ENCODE peak calls at places on chromosomes 12 and 14, in eight cellular contexts. K is IMR-90; M is choroid plexus epithelial cell; T is adipocyte; F is cardiac muscle cell; G is transverse colon; P is naive thymus-derived CD4-positive, alpha-beta T cell; V is right cardiac atrium. O is an unnamed sample.
A peak's percentile ranks its signal among the peaks of the same experiment; 100 is the strongest.

GRCh38 chr14:101250948-101251811 is 310.1 kb upstream of the DIO3 start:
- DNase-seq in K (no peak), M (no peak), T (no peak), F (no peak), G (no peak), P (no peak), V (no peak), O (peak; percentile 28)

GRCh38 chr12:97899956-97900355 is 437.4 kb downstream of the RMST start:
- DNase-seq in K (no peak), M (no peak), T (no peak), F (no peak), G (no peak), P (no peak), V (no peak), O (no peak)

GRCh38 chr12:16062611-16063010 is 151.5 kb downstream of the DERA start:
- DNase-seq in K (no peak), M (peak; percentile 61), T (peak; percentile 1), F (no peak), G (no peak), P (no peak), V (no peak), O (no peak)

GRCh38 chr14:36720657-36721056 is 59.0 kb downstream of the PAX9 start:
- DNase-seq in K (no peak), M (no peak), T (no peak), F (no peak), G (no peak), P (no peak), V (no peak), O (no peak)

GRCh38 chr14:58816416-58817115 is 178.8 kb downstream of the DACT1 start:
- DNase-seq in K (no peak), M (no peak), T (no peak), F (no peak), G (no peak), P (no peak), V (no peak), O (no peak)

GRCh38 chr12:75390899-75391538 is at the start of gene GLIPR1L2:
- DNase-seq in K (peak; percentile 97), M (peak; percentile 99), T (peak; percentile 84), F (peak; percentile 93), G (peak; percentile 95), P (peak; percentile 75), V (peak; percentile 97), O (peak; percentile 96)

GRCh38 chr12:2376855-2377657 is 324.3 kb downstream of the CACNA1C start:
- DNase-seq in K (no peak), M (no peak), T (no peak), F (no peak), G (peak; percentile 18), P (no peak), V (no peak), O (no peak)

GRCh38 chr12:119179335-119180021 is 747 bp downstream of the HSPB8 start:
- DNase-seq in K (peak; percentile 70), M (peak; percentile 16), T (no peak), F (peak; percentile 89), G (no peak), P (no peak), V (no peak), O (no peak)

GRCh38 chr12:128365032-128365431 is 98.1 kb downstream of the TMEM132C start:
- DNase-seq in K (no peak), M (no peak), T (no peak), F (no peak), G (no peak), P (no peak), V (no peak), O (no peak)

GRCh38 chr12:24839268-24839791 is 109.6 kb downstream of the BCAT1 start:
- DNase-seq in K (no peak), M (peak; percentile 78), T (peak; percentile 19), F (no peak), G (peak; percentile 14), P (no peak), V (no peak), O (no peak)

GRCh38 chr14:58533417-58533816 is 104.3 kb upstream of the DACT1 start:
- DNase-seq in K (no peak), M (peak; percentile 37), T (peak; percentile 16), F (peak; percentile 88), G (no peak), P (no peak), V (no peak), O (no peak)

DNA sequence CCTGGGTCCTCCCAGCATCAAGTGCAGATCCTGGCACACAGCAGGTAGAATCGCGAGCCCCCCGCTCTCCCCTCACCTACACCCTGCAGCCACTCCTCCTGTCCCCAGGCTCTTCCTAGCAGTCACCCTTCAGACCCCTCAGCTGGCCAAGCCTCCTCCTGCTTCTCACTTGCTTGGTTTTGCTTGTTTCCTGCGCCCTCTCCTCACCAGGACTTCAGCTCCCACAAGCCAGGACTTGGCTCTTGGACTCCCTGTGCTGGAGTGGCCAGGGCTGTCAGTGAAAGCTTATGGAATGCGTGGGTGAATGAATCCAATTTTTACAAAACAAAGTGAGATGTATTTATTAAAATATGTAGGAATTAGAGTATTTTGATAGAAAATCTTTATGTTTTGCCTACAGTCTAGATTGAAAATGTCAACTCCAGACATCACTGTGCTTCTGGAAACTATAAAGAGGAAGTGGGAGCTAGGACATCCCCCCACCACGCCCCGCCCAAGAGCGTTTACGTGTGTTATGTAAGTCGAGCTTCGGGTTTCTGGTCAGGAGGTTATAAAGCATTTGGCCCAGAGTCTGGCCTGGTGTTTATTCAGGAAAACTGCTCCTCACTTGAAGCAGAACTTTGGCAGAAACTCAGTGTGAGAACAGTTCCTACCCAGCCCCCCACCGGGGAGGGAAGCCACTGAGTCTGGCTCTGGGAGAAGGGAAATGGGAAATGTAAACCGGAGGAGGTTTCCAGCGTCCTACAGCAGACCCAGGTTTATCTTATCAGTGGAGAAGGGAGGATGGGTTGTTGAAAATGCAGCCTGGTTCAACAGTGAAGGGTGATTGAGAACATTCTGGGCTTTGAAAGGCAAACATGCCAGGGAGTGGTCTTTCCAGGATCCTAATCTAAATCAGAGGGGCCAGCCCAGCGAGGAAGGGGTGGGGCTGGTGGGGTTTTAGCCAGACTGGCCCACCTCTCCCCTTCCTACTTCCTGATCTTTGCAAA is 8.8 kb downstream of the ALDH2 start:
- DNase-seq in K (peak; percentile 93), M (peak; percentile 84), T (peak; percentile 67), F (peak; percentile 53), G (peak; percentile 90), P (no peak), V (peak; percentile 88), O (peak; percentile 94)
- H3K4me3 ChIP-seq in K (no peak overlapping the region), M (peak overlapping the region; percentile 11), T (peak overlapping the region; percentile 45), F (no peak overlapping the region), G (no peak overlapping the region), P (no peak overlapping the region), V (no peak overlapping the region), O (peak overlapping the region; percentile 32)

GRCh38 chr14:78170203-78170602 is at the start of gene NRXN3:
- DNase-seq in K (no peak), M (peak; percentile 6), T (no peak), F (peak; percentile 66), G (peak; percentile 8), P (no peak), V (no peak), O (no peak)
- H3K4me3 ChIP-seq in K (no peak within 1 kb of the TSS), M (no peak within 1 kb of the TSS), T (no peak within 1 kb of the TSS), F (no peak within 1 kb of the TSS), G (no peak within 1 kb of the TSS), P (no peak within 1 kb of the TSS), V (no peak within 1 kb of the TSS), O (peak within 1 kb of the TSS; percentile 41)

GRCh38 chr12:105168006-105168405 is 60.5 kb downstream of the WASHC4 start:
- DNase-seq in K (no peak), M (no peak), T (no peak), F (no peak), G (no peak), P (no peak), V (no peak), O (no peak)

GRCh38 chr12:105162174-105162573 is 54.6 kb downstream of the WASHC4 start:
- DNase-seq in K (no peak), M (no peak), T (no peak), F (no peak), G (no peak), P (no peak), V (no peak), O (no peak)

GRCh38 chr12:105167346-105167745 is 59.8 kb downstream of the WASHC4 start:
- DNase-seq in K (peak; percentile 53), M (no peak), T (peak; percentile 39), F (no peak), G (no peak), P (no peak), V (no peak), O (no peak)

GRCh38 chr12:105166736-105167135 is 59.2 kb downstream of the WASHC4 start:
- DNase-seq in K (peak; percentile 54), M (peak; percentile 72), T (peak; percentile 65), F (no peak), G (no peak), P (no peak), V (no peak), O (no peak)

GRCh38 chr12:105164068-105164467 is 56.5 kb downstream of the WASHC4 start:
- DNase-seq in K (no peak), M (peak; percentile 23), T (no peak), F (peak; percentile 7), G (no peak), P (no peak), V (no peak), O (no peak)
- H3K4me3 ChIP-seq in K (no peak overlapping the region), M (no peak overlapping the region), T (no peak overlapping the region), F (no peak overlapping the region), G (no peak overlapping the region), P (no peak overlapping the region), V (no peak overlapping the region), O (no peak overlapping the region)

GRCh38 chr12:57433370-57433769 is 1.2 kb upstream of the INHBC start:
- DNase-seq in K (no peak), M (no peak), T (no peak), F (no peak), G (no peak), P (no peak), V (no peak), O (no peak)

GRCh38 chr12:57430117-57430930 is 519 bp downstream of the R3HDM2 start:
- DNase-seq in K (peak; percentile 34), M (peak; percentile 38), T (peak; percentile 79), F (peak; percentile 80), G (no peak), P (peak; percentile 61), V (peak; percentile 60), O (peak; percentile 69)

GRCh38 chr12:57430931-57431566 is at the start of gene R3HDM2:
- DNase-seq in K (peak; percentile 96), M (peak; percentile 95), T (peak; percentile 98), F (peak; percentile 95), G (peak; percentile 97), P (peak; percentile 83), V (peak; percentile 96), O (peak; percentile 98)

GRCh38 chr12:57435288-57435687 is 704 bp downstream of the INHBC start:
- DNase-seq in K (no peak), M (no peak), T (no peak), F (no peak), G (no peak), P (no peak), V (no peak), O (no peak)

DNA sequence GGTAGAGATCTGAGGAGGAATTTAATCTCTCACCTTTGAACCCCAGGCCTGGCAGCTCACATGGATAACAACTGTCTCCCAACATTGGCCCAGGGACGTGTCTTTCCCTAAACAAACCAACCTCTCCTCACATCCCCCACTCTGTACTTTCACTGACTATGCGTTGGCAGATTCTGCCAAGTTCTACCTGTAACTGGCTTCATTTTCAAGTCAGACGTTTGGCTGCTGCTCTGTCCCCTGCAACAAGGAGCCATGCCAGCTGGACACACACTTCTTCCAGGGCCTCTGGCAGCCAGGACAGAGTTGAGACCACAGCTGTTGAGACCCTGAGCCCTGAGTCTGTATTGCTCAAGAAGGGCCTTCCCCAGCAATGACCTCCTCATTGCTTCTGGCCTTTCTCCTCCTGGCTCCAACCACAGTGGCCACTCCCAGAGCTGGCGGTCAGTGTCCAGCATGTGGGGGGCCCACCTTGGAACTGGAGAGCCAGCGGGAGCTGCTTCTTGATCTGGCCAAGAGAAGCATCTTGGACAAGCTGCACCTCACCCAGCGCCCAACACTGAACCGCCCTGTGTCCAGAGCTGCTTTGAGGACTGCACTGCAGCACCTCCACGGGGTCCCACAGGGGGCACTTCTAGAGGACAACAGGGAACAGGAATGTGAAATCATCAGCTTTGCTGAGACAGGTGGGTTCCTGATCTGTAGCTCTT is at the start of gene INHBC:
- DNase-seq in K (no peak), M (peak; percentile 44), T (no peak), F (no peak), G (no peak), P (no peak), V (no peak), O (no peak)
- H3K4me3 ChIP-seq in K (no peak within 1 kb of the TSS), M (no peak within 1 kb of the TSS), T (no peak within 1 kb of the TSS), F (no peak within 1 kb of the TSS), G (no peak within 1 kb of the TSS), P (no peak within 1 kb of the TSS), V (no peak within 1 kb of the TSS), O (no peak within 1 kb of the TSS)

O was measured in lower lobe of right lung.